ENCODE peak calls at places on chromosomes 6 and 20, in ten cellular contexts. X is cardiac muscle cell, J is fibroblast of lung, C is A549, A is psoas muscle, Q is suprapubic skin, E is lung, K is left ventricle myocardium inferior, F is hepatocyte, P is heart right ventricle. O is an unnamed sample.

GRCh38 chr20:56247954-56248782 is at the start of gene MC3R:
- DNase-seq in X (peak; percentile 55), J (peak; percentile 19), C (peak; percentile 63), A (no peak), Q (no peak), E (peak; percentile 45), K (no peak), F (peak; percentile 78), P (peak; percentile 12), O (no peak)

GRCh38 chr6:22132662-22133061 is 164.2 kb downstream of the PRL start:
- DNase-seq in X (no peak), J (no peak), C (no peak), A (no peak), Q (no peak), E (no peak), K (no peak), F (no peak), P (no peak), O (no peak)

GRCh38 chr20:47189060-47189459 is 167.4 kb downstream of the ZMYND8 start:
- DNase-seq in X (peak; percentile 63), J (peak; percentile 19), C (no peak), A (peak; percentile 0), Q (no peak), E (no peak), K (no peak), F (no peak), P (no peak), O (no peak)

GRCh38 chr6:46258249-46258648 is 87.5 kb upstream of the ENPP5 start:
- DNase-seq in X (no peak), J (no peak), C (no peak), A (no peak), Q (no peak), E (no peak), K (no peak), F (no peak), P (no peak), O (no peak)

GRCh38 chr6:6688283-6688682 is 99.8 kb downstream of the LY86 start:
- DNase-seq in X (no peak), J (no peak), C (no peak), A (no peak), Q (no peak), E (no peak), K (no peak), F (no peak), P (no peak), O (no peak)

GRCh38 chr20:62309198-62309944 is 6.6 kb downstream of the ADRM1 start:
- DNase-seq in X (no peak), J (no peak), C (no peak), A (no peak), Q (no peak), E (no peak), K (no peak), F (no peak), P (no peak), O (no peak)

GRCh38 chr20:33569290-33570094 is 79.6 kb downstream of the CBFA2T2 start:
- DNase-seq in X (no peak), J (no peak), C (no peak), A (no peak), Q (no peak), E (no peak), K (no peak), F (no peak), P (no peak), O (no peak)

GRCh38 chr6:161829186-161829794 is 555.4 kb upstream of the AGPAT4 start:
- DNase-seq in X (no peak), J (peak; percentile 13), C (no peak), A (no peak), Q (no peak), E (no peak), K (no peak), F (no peak), P (no peak), O (no peak)

GRCh38 chr6:154058963-154059680 is 20.1 kb downstream of the OPRM1 start:
- DNase-seq in X (no peak), J (no peak), C (no peak), A (no peak), Q (no peak), E (no peak), K (no peak), F (no peak), P (no peak), O (no peak)

GRCh38 chr20:11845311-11845710 is 72.4 kb upstream of the BTBD3 start:
- DNase-seq in X (peak; percentile 2), J (peak; percentile 76), C (no peak), A (no peak), Q (no peak), E (no peak), K (no peak), F (no peak), P (no peak), O (no peak)

GRCh38 chr6:116392158-116393032 is 21.6 kb downstream of the DSE start:
- DNase-seq in X (peak; percentile 86), J (peak; percentile 55), C (no peak), A (no peak), Q (no peak), E (no peak), K (no peak), F (no peak), P (no peak), O (no peak)

GRCh38 chr6:116395647-116396046 is 24.9 kb downstream of the DSE start:
- DNase-seq in X (no peak), J (no peak), C (no peak), A (no peak), Q (no peak), E (no peak), K (no peak), F (no peak), P (no peak), O (no peak)

GRCh38 chr6:116390571-116390970 is 19.8 kb downstream of the DSE start:
- DNase-seq in X (no peak), J (no peak), C (no peak), A (no peak), Q (no peak), E (no peak), K (no peak), F (no peak), P (no peak), O (no peak)

GRCh38 chr6:116396451-116396850 is 25.7 kb downstream of the DSE start:
- DNase-seq in X (no peak), J (peak; percentile 63), C (no peak), A (no peak), Q (no peak), E (no peak), K (no peak), F (no peak), P (no peak), O (no peak)

GRCh38 chr6:116393430-116393829 is 22.7 kb downstream of the DSE start:
- DNase-seq in X (peak; percentile 27), J (no peak), C (peak; percentile 12), A (no peak), Q (no peak), E (no peak), K (no peak), F (no peak), P (no peak), O (no peak)
- H3K4me1 ChIP-seq in X (no peaks in the 10 kb centered on the region), J (peaks cover 10% of the 10 kb centered on the region), C (peaks cover 11% of the 10 kb centered on the region), A (peaks cover 29% of the 10 kb centered on the region), Q (peaks cover 25% of the 10 kb centered on the region), E (peaks cover 3% of the 10 kb centered on the region), K (peaks cover 33% of the 10 kb centered on the region), F (peaks cover 11% of the 10 kb centered on the region), P (peaks cover 75% of the 10 kb centered on the region), O (peaks cover 54% of the 10 kb centered on the region)

GRCh38 chr6:122609881-122610689 is at the start of gene PKIB:
- DNase-seq in X (peak; percentile 56), J (peak; percentile 83), C (peak; percentile 60), A (peak; percentile 84), Q (peak; percentile 78), E (peak; percentile 65), K (peak; percentile 60), F (peak; percentile 92), P (peak; percentile 25), O (no peak)
- H3K27ac ChIP-seq in X (no peak within 1 kb of the TSS), J (no peak within 1 kb of the TSS), C (no peak within 1 kb of the TSS), A (peak within 1 kb of the TSS; percentile 14), Q (no peak within 1 kb of the TSS), E (no peak within 1 kb of the TSS), K (no peak within 1 kb of the TSS), F (peak within 1 kb of the TSS; percentile 92), P (no peak within 1 kb of the TSS), O (no peak within 1 kb of the TSS)

GRCh38 chr6:347232-347631 is 44.3 kb upstream of the IRF4 start:
- DNase-seq in X (no peak), J (no peak), C (no peak), A (no peak), Q (no peak), E (no peak), K (no peak), F (no peak), P (no peak), O (no peak)
- TF ChIP-seq CTCF in X (no peak), J (no peak), C (no peak), A (no peak), Q (no peak), E (no peak), K (no peak), F (no peak), P (no peak), O (no peak)

GRCh38 chr20:51531712-51532456 is 10.6 kb downstream of the NFATC2 start:
- DNase-seq in X (no peak), J (no peak), C (no peak), A (no peak), Q (no peak), E (no peak), K (no peak), F (no peak), P (no peak), O (peak; percentile 37)
- H3K4me1 ChIP-seq in X (peaks cover 73% of the 10 kb centered on the region), J (peaks cover 19% of the 10 kb centered on the region), C (peaks cover 19% of the 10 kb centered on the region), A (peaks cover 36% of the 10 kb centered on the region), Q (peaks cover 27% of the 10 kb centered on the region), E (no peaks in the 10 kb centered on the region), K (peaks cover 50% of the 10 kb centered on the region), F (peaks cover 25% of the 10 kb centered on the region), P (peaks cover 82% of the 10 kb centered on the region), O (peaks cover 11% of the 10 kb centered on the region)

O was measured in ascending aorta.